ENCODE peak calls at places on chromosome 6, in five cellular contexts. Z is IMR-90, Q is HCT116, A is A549, V is H1. E is an unnamed sample.

GRCh38 chr6:157139054-157139708 is 184.1 kb downstream of the TMEM242 start:
- DNase-seq in Z (no peak), Q (no peak), A (peak), V (peak), E (no peak)

GRCh38 chr6:47650553-47651432 is 47.6 kb upstream of the ADGRF4 start:
- DNase-seq in Z (no peak), Q (no peak), A (no peak), V (no peak), E (no peak)

GRCh38 chr6:38603966-38604365 is 35.8 kb downstream of the BTBD9 start:
- DNase-seq in Z (peak), Q (no peak), A (no peak), V (no peak), E (no peak)

GRCh38 chr6:144877118-144877517 is 592.0 kb downstream of the UTRN start:
- DNase-seq in Z (no peak), Q (no peak), A (no peak), V (no peak), E (no peak)

GRCh38 chr6:111788779-111789276 is 84.4 kb downstream of the FYN start:
- DNase-seq in Z (no peak), Q (no peak), A (no peak), V (no peak), E (no peak)

GRCh38 chr6:116200619-116201249 is 53.1 kb downstream of the TSPYL4 start:
- DNase-seq in Z (peak), Q (no peak), A (no peak), V (no peak), E (no peak)

GRCh38 chr6:47187883-47188587 is 121.7 kb downstream of the TNFRSF21 start:
- DNase-seq in Z (peak), Q (no peak), A (no peak), V (no peak), E (no peak)

GRCh38 chr6:161048636-161049035 is 57.1 kb downstream of the MAP3K4 start:
- DNase-seq in Z (peak), Q (no peak), A (no peak), V (no peak), E (no peak)

GRCh38 chr6:62803094-62803493 is 408.2 kb upstream of the FKBP1C start:
- DNase-seq in Z (no peak), Q (no peak), A (no peak), V (no peak), E (no peak)

GRCh38 chr6:26020291-26020982 is 57.8 kb downstream of the TRIM38 start:
- DNase-seq in Z (peak), Q (peak), A (peak), V (no peak), E (peak)

GRCh38 chr6:168949876-168950499 is 303.7 kb downstream of the THBS2 start:
- DNase-seq in Z (peak), Q (no peak), A (no peak), V (no peak), E (no peak)

GRCh38 chr6:158003910-158004695 is 22.4 kb downstream of the SYNJ2 start:
- DNase-seq in Z (no peak), Q (no peak), A (no peak), V (no peak), E (no peak)

GRCh38 chr6:12152023-12152960 is 137.9 kb upstream of the EDN1 start:
- DNase-seq in Z (no peak), Q (no peak), A (no peak), V (no peak), E (no peak)

GRCh38 chr6:31897612-31898199 is at the start of gene EHMT2:
- DNase-seq in Z (peak), Q (peak), A (peak), V (peak), E (no peak)

GRCh38 chr6:44332585-44332984 is 9.9 kb upstream of the SPATS1 start:
- DNase-seq in Z (peak), Q (no peak), A (no peak), V (no peak), E (no peak)

GRCh38 chr6:27752038-27752885 is 159.9 kb downstream of the OR2B2 start:
- DNase-seq in Z (peak), Q (peak), A (peak), V (peak), E (peak)

GRCh38 chr6:96007663-96008062 is 8.1 kb upstream of the FUT9 start:
- DNase-seq in Z (no peak), Q (no peak), A (no peak), V (no peak), E (no peak)

GRCh38 chr6:1208876-1209275 is 103.0 kb upstream of the FOXQ1 start:
- DNase-seq in Z (peak), Q (no peak), A (no peak), V (no peak), E (no peak)

GRCh38 chr6:118712955-118713354 is 61.6 kb upstream of the CEP85L start:
- DNase-seq in Z (peak), Q (no peak), A (no peak), V (no peak), E (no peak)

GRCh38 chr6:158072083-158072721 is 90.5 kb downstream of the SYNJ2 start:
- DNase-seq in Z (peak), Q (no peak), A (peak), V (peak), E (peak)

GRCh38 chr6:154805288-154805911 is 72.2 kb downstream of the SCAF8 start:
- DNase-seq in Z (peak), Q (peak), A (peak), V (no peak), E (no peak)

GRCh38 chr6:56156643-56157042 is 90.7 kb downstream of the COL21A1 start:
- DNase-seq in Z (peak), Q (no peak), A (no peak), V (no peak), E (no peak)

GRCh38 chr6:71289039-71289801 is 609 bp downstream of the OGFRL1 start:
- DNase-seq in Z (no peak), Q (no peak), A (no peak), V (peak), E (no peak)

GRCh38 chr6:158629376-158630221 is 14.9 kb downstream of the DYNLT1 start:
- DNase-seq in Z (no peak), Q (no peak), A (no peak), V (peak), E (no peak)

GRCh38 chr6:167469101-167469500 is 144.2 kb downstream of the TTLL2 start:
- DNase-seq in Z (no peak), Q (no peak), A (no peak), V (no peak), E (no peak)

GRCh38 chr6:17501982-17502704 is 98.0 kb upstream of the FAM8A1 start:
- DNase-seq in Z (no peak), Q (no peak), A (no peak), V (no peak), E (no peak)

GRCh38 chr6:55265409-55266114 is 61.7 kb upstream of the GFRAL start:
- DNase-seq in Z (no peak), Q (no peak), A (no peak), V (no peak), E (no peak)

GRCh38 chr6:170040906-170041305 is 250.0 kb downstream of the DLL1 start:
- DNase-seq in Z (no peak), Q (no peak), A (no peak), V (no peak), E (no peak)

GRCh38 chr6:5644523-5645183 is 362.1 kb downstream of the NRN1 start:
- DNase-seq in Z (no peak), Q (no peak), A (no peak), V (no peak), E (no peak)

GRCh38 chr6:41200901-41201783 is at the start of gene TREML2:
- DNase-seq in Z (no peak), Q (no peak), A (no peak), V (peak), E (no peak)

GRCh38 chr6:6886160-6886885 is 221.4 kb upstream of the RREB1 start:
- DNase-seq in Z (no peak), Q (no peak), A (no peak), V (no peak), E (no peak)

GRCh38 chr6:121666809-121667208 is 231.4 kb downstream of the GJA1 start:
- DNase-seq in Z (peak), Q (peak), A (peak), V (no peak), E (no peak)

GRCh38 chr6:156890627-156891300 is 113.6 kb downstream of the ARID1B start:
- DNase-seq in Z (peak), Q (no peak), A (no peak), V (no peak), E (no peak)

GRCh38 chr6:43635387-43636311 is at the start of gene MAD2L1BP:
- DNase-seq in Z (peak), Q (peak), A (peak), V (peak), E (peak)

GRCh38 chr6:80872194-80872950 is 765.9 kb downstream of the BCKDHB start:
- DNase-seq in Z (no peak), Q (no peak), A (no peak), V (no peak), E (no peak)

GRCh38 chr6:169858293-169858934 is 107.0 kb downstream of the ERMARD start:
- DNase-seq in Z (no peak), Q (no peak), A (no peak), V (peak), E (no peak)

GRCh38 chr6:71211799-71212198 is 76.8 kb upstream of the OGFRL1 start:
- DNase-seq in Z (no peak), Q (no peak), A (no peak), V (no peak), E (no peak)

GRCh38 chr6:35240838-35241801 is 18.4 kb upstream of the ZNF76 start:
- DNase-seq in Z (peak), Q (peak), A (peak), V (peak), E (no peak)

GRCh38 chr6:140208286-140208685 is 833.8 kb upstream of the CITED2 start:
- DNase-seq in Z (no peak), Q (no peak), A (no peak), V (no peak), E (no peak)
- TF ChIP-seq RAD21 in Z (no peak), Q (no peak), A (no peak), V (no peak), E (no peak)

GRCh38 chr6:82260890-82261732 is 13.6 kb upstream of the IBTK start:
- DNase-seq in Z (no peak), Q (no peak), A (no peak), V (no peak), E (no peak)
- TF ChIP-seq RAD21 in Z (no peak), Q (no peak), A (no peak), V (no peak), E (no peak)

GRCh38 chr6:2725364-2725988 is 25.2 kb downstream of the MYLK4 start:
- DNase-seq in Z (no peak), Q (no peak), A (no peak), V (no peak), E (no peak)
- TF ChIP-seq RAD21 in Z (no peak), Q (no peak), A (no peak), V (no peak), E (no peak)

GRCh38 chr6:164911151-164911550 is 398.3 kb downstream of the C6orf118 start:
- DNase-seq in Z (no peak), Q (no peak), A (no peak), V (no peak), E (no peak)
- TF ChIP-seq RAD21 in Z (no peak), Q (no peak), A (no peak), V (no peak), E (no peak)

DNA sequence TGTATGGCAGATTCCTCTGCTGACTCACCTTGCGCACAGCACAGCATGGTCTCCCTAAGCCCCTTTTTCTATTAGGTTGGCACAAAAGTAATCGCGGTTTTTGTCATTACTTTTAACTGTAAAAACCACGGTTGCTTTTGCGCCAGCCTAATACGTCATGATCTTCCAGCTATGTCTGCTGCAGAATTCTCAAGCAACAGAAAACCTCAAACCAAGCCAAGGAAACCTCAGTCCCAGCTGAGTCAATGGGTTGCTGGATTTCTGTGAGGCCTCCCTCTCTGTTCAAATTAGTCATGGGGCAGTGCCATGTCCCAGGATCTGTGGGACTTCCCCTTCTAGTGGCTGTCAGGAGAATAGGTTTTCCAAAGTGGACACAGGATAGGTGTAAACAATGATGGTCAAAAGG is 15.7 kb upstream of the ENPP1 start:
- DNase-seq in Z (peak), Q (no peak), A (no peak), V (no peak), E (no peak)
- TF ChIP-seq RAD21 in Z (no peak), Q (no peak), A (no peak), V (peak), E (no peak)

E was measured in GM12878.